ENCODE peak calls at places on chromosome 3, in nine cellular contexts. D is uterus, C is ovary, Y is IMR-90, A is sigmoid colon, X is right lobe of liver, N is adrenal gland, R is stomach, T is transverse colon. U is an unnamed sample.
A peak's percentile ranks its signal among the peaks of the same experiment; 100 is the strongest.

GRCh38 chr3:33299395-33300081 is 22.3 kb downstream of the FBXL2 start:
- DNase-seq in D (no peak), T (no peak), C (no peak), Y (peak; percentile 76), R (no peak), A (no peak), N (no peak), X (no peak), U (no peak)

GRCh38 chr3:173945801-173946200 is 548.3 kb downstream of the NLGN1 start:
- DNase-seq in R (no peak), N (no peak), X (no peak), T (no peak), Y (no peak), A (no peak), D (no peak), C (no peak), U (no peak)

GRCh38 chr3:106827515-106828213 is 549.6 kb upstream of the CCDC54 start:
- DNase-seq in N (no peak), Y (peak; percentile 25), C (no peak), X (no peak), R (no peak), T (no peak), A (no peak), D (no peak), U (no peak)

GRCh38 chr3:178343433-178344038 is 192.7 kb upstream of the KCNMB2 start:
- DNase-seq in R (peak; percentile 87), Y (no peak), N (no peak), D (no peak), X (no peak), C (no peak), T (peak; percentile 86), A (peak; percentile 46), U (peak; percentile 21)

GRCh38 chr3:142315083-142315482 is 89.7 kb upstream of the GK5 start:
- DNase-seq in D (no peak), X (no peak), A (no peak), C (no peak), T (no peak), N (no peak), R (no peak), Y (peak; percentile 87), U (no peak)

GRCh38 chr3:49563040-49563578 is 8.8 kb downstream of the BSN start:
- DNase-seq in A (no peak), R (no peak), X (no peak), N (no peak), Y (no peak), C (no peak), D (no peak), T (no peak), U (no peak)

GRCh38 chr3:45272828-45273470 is 46.9 kb upstream of the TMEM158 start:
- DNase-seq in X (no peak), T (no peak), C (no peak), D (no peak), Y (no peak), A (no peak), R (no peak), N (no peak), U (no peak)

GRCh38 chr3:26264708-26265107 is 357.9 kb upstream of the LRRC3B start:
- DNase-seq in R (no peak), T (no peak), D (no peak), X (no peak), A (no peak), N (no peak), C (no peak), Y (no peak), U (no peak)

GRCh38 chr3:123158330-123158729 is 43.4 kb upstream of the SEC22A start:
- DNase-seq in R (no peak), A (no peak), C (no peak), Y (no peak), X (no peak), T (no peak), D (no peak), N (no peak), U (no peak)

GRCh38 chr3:173395073-173395411 is 2.5 kb upstream of the NLGN1 start:
- DNase-seq in Y (no peak), X (no peak), N (no peak), R (peak; percentile 39), T (no peak), A (no peak), C (no peak), D (no peak), U (no peak)

GRCh38 chr3:13479332-13479581 is 849 bp upstream of the HDAC11 start:
- DNase-seq in Y (no peak), A (no peak), T (no peak), C (no peak), R (peak; percentile 52), X (no peak), D (peak; percentile 51), N (no peak), U (peak; percentile 62)

GRCh38 chr3:196596355-196596754 is 27.9 kb downstream of the FBXO45 start:
- DNase-seq in X (no peak), R (no peak), T (no peak), Y (no peak), N (no peak), D (no peak), C (no peak), A (no peak), U (no peak)

GRCh38 chr3:106397004-106397403 is 528.2 kb upstream of the CBLB start:
- DNase-seq in X (no peak), Y (no peak), T (no peak), A (no peak), D (no peak), C (no peak), R (no peak), N (no peak), U (no peak)

GRCh38 chr3:120470870-120471269 is 20.1 kb upstream of the FSTL1 start:
- DNase-seq in D (peak; percentile 54), Y (no peak), T (no peak), C (no peak), N (no peak), A (peak; percentile 68), X (no peak), R (no peak), U (no peak)

GRCh38 chr3:178244653-178245384 is 291.4 kb upstream of the KCNMB2 start:
- DNase-seq in D (no peak), T (no peak), X (no peak), Y (no peak), A (no peak), C (no peak), N (no peak), R (no peak), U (no peak)

GRCh38 chr3:21484323-21485154 is 266.5 kb downstream of the ZNF385D start:
- DNase-seq in Y (peak; percentile 62), X (peak; percentile 21), R (peak; percentile 65), A (no peak), C (peak; percentile 49), N (peak; percentile 59), T (peak; percentile 8), D (peak; percentile 36), U (peak; percentile 59)

GRCh38 chr3:130894130-130894872 is 417 bp downstream of the ATP2C1 start:
- DNase-seq in X (peak; percentile 68), R (peak; percentile 32), D (peak; percentile 42), Y (no peak), A (peak; percentile 67), N (peak; percentile 55), C (peak; percentile 60), T (peak; percentile 44), U (peak; percentile 42)

GRCh38 chr3:72487078-72487765 is 361.0 kb downstream of the SHQ1 start:
- DNase-seq in R (peak; percentile 52), A (peak; percentile 79), N (peak; percentile 90), X (no peak), T (peak; percentile 72), Y (peak; percentile 85), D (peak; percentile 58), C (no peak), U (peak; percentile 74)

GRCh38 chr3:20097015-20097414 is 56.8 kb downstream of the KAT2B start:
- DNase-seq in A (no peak), X (peak; percentile 69), Y (no peak), N (no peak), C (peak; percentile 38), D (no peak), T (no peak), R (peak; percentile 61), U (peak; percentile 65)

GRCh38 chr3:20096135-20096685 is 56.0 kb downstream of the KAT2B start:
- DNase-seq in R (no peak), Y (peak; percentile 20), A (no peak), T (no peak), N (no peak), D (no peak), C (no peak), X (no peak), U (no peak)

DNA sequence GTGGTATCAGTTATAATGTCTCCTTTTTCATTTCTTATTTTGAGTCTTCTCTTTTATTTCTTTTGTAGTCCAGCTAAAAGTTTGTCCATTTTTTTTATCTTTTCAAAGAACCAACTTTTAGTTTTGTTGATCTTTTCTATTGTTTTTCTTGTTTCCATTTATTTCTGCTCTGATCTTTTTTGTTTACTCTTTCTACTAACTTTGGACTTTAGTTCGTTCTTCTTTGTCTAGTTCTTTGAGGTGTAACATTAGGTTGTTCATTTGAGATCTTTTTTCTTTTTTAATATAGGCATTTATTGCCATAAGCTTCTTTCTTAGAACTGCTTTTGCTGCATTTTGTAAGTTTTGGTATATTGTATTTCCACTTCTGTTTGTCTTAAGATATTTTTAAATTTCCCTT is 51.1 kb downstream of the KAT2B start:
- DNase-seq in C (no peak), T (no peak), A (no peak), D (no peak), R (no peak), Y (no peak), X (no peak), N (no peak), U (no peak)
- TF ChIP-seq POLR2A in C (no peak), T (no peak), A (no peak), D (no peak), R (no peak), Y (no peak), X (no peak), N (no peak), U (no peak)

GRCh38 chr3:170290194-170290593 is 67.3 kb upstream of the SKIL start:
- DNase-seq in C (no peak), D (no peak), N (no peak), A (no peak), X (no peak), T (no peak), Y (no peak), R (no peak), U (no peak)
- H3K36me3 ChIP-seq in C (no peaks in the 10 kb centered on the region), D (no peaks in the 10 kb centered on the region), N (no peaks in the 10 kb centered on the region), A (peaks cover 12% of the 10 kb centered on the region), X (no peaks in the 10 kb centered on the region), T (peaks cover 13% of the 10 kb centered on the region), Y (peaks cover 32% of the 10 kb centered on the region), R (peaks cover 90% of the 10 kb centered on the region), U (no peaks in the 10 kb centered on the region)

GRCh38 chr3:8318002-8318649 is 183.5 kb upstream of the LMCD1 start:
- DNase-seq in A (no peak), D (no peak), R (no peak), C (no peak), N (no peak), X (no peak), Y (peak; percentile 82), T (no peak), U (no peak)

GRCh38 chr3:8311321-8311720 is 190.3 kb upstream of the LMCD1 start:
- DNase-seq in T (no peak), A (no peak), D (no peak), Y (no peak), X (no peak), N (no peak), R (no peak), C (no peak), U (no peak)

GRCh38 chr3:8313591-8314298 is 187.9 kb upstream of the LMCD1 start:
- DNase-seq in C (no peak), X (no peak), T (no peak), N (no peak), D (no peak), R (peak; percentile 47), A (no peak), Y (no peak), U (no peak)
- H3K4me1 ChIP-seq in C (peaks cover 4% of the 10 kb centered on the region), X (no peaks in the 10 kb centered on the region), T (no peaks in the 10 kb centered on the region), N (no peaks in the 10 kb centered on the region), D (no peaks in the 10 kb centered on the region), R (no peaks in the 10 kb centered on the region), A (no peaks in the 10 kb centered on the region), Y (no peaks in the 10 kb centered on the region), U (peaks cover 9% of the 10 kb centered on the region)

GRCh38 chr3:111610189-111610588 is 15.0 kb upstream of the ZBED2 start:
- DNase-seq in A (no peak), N (no peak), C (no peak), Y (no peak), R (no peak), T (no peak), D (no peak), X (no peak), U (no peak)
- TF ChIP-seq POLR2A in A (no peak), N (no peak), C (no peak), Y (no peak), R (no peak), T (no peak), D (no peak), X (no peak), U (no peak)